ENCODE peak calls at places on chromosomes 7 and 10, in eight cellular contexts. C is brain pericyte; P is prostate gland; F is CD4-positive, alpha-beta T cell; B is transverse colon; J is T-helper 9 cell; E is CD8-positive, alpha-beta T cell; K is substantia nigra. H is an unnamed sample.

GRCh38 chr10:88428442-88428841 is 154.7 kb downstream of the RNLS start:
- DNase-seq in J (no peak), P (no peak), C (no peak), F (no peak), K (no peak), B (no peak), E (no peak), H (no peak)

GRCh38 chr10:110010076-110011069 is 2.6 kb downstream of the ADD3 start:
- DNase-seq in P (no peak), F (peak), E (peak), K (no peak), J (peak), B (no peak), C (no peak), H (no peak)

GRCh38 chr7:135510603-135511183 is 791 bp upstream of the CNOT4 start:
- DNase-seq in K (no peak), E (no peak), J (no peak), P (peak), C (no peak), F (no peak), B (no peak), H (peak)

GRCh38 chr10:99013885-99014284 is 221.8 kb downstream of the HPSE2 start:
- DNase-seq in C (no peak), K (no peak), J (no peak), E (no peak), B (no peak), F (no peak), P (no peak), H (no peak)

GRCh38 chr10:12380999-12381398 is 31.7 kb downstream of the CAMK1D start:
- DNase-seq in B (no peak), P (no peak), E (no peak), K (no peak), F (no peak), C (no peak), J (no peak), H (no peak)

GRCh38 chr10:119029613-119030420 is at the start of gene NANOS1:
- DNase-seq in F (no peak), C (no peak), E (no peak), J (no peak), B (no peak), K (no peak), P (no peak), H (no peak)

GRCh38 chr7:140390466-140391190 is 7.7 kb downstream of the SLC37A3 start:
- DNase-seq in C (no peak), F (no peak), J (no peak), B (no peak), P (no peak), E (no peak), K (no peak), H (no peak)

GRCh38 chr10:84548869-84549268 is 220.5 kb downstream of the CCSER2 start:
- DNase-seq in K (no peak), B (no peak), C (no peak), P (no peak), J (no peak), F (no peak), E (no peak), H (no peak)

GRCh38 chr7:143381427-143382125 is 431 bp downstream of the ZYX start:
- DNase-seq in J (no peak), F (no peak), C (no peak), E (no peak), B (peak), K (peak), P (peak), H (peak)